ENCODE peak calls at places on chromosomes 16 and 17, in four cellular contexts. Y, X, K and Q are unnamed samples.

GRCh38 chr17:12900474-12900873 is 111.2 kb downstream of the ARHGAP44 start:
- DNase-seq in X (no peak), Y (no peak), K (no peak), Q (no peak)

GRCh38 chr16:81241706-81242105 is 3.2 kb downstream of the BCO1 start:
- DNase-seq in Y (no peak), X (no peak), K (no peak), Q (no peak)

GRCh38 chr17:66468241-66469087 is 166.1 kb downstream of the PRKCA start:
- DNase-seq in K (peak; percentile 26), X (no peak), Y (no peak), Q (no peak)

GRCh38 chr16:84827131-84827574 is 7.4 kb downstream of the CRISPLD2 start:
- DNase-seq in Y (no peak), K (peak; percentile 52), X (no peak), Q (no peak)

GRCh38 chr16:71885261-71885650 is 1.3 kb upstream of the ZNF821 start:
- DNase-seq in Y (no peak), K (no peak), X (no peak), Q (no peak)

GRCh38 chr17:57911021-57911420 is 44.2 kb downstream of the CUEDC1 start:
- DNase-seq in Y (no peak), K (no peak), X (no peak), Q (no peak)

GRCh38 chr17:7011415-7011814 is 1.0 kb upstream of the RNASEK start:
- DNase-seq in K (no peak), Y (no peak), X (no peak), Q (no peak)

GRCh38 chr16:88759245-88759975 is 25.6 kb downstream of the PIEZO1 start:
- DNase-seq in K (peak; percentile 49), X (no peak), Y (no peak), Q (no peak)

GRCh38 chr17:28597606-28598383 is 1.0 kb downstream of the SPAG5 start:
- DNase-seq in K (no peak), Y (no peak), X (no peak), Q (no peak)

DNA sequence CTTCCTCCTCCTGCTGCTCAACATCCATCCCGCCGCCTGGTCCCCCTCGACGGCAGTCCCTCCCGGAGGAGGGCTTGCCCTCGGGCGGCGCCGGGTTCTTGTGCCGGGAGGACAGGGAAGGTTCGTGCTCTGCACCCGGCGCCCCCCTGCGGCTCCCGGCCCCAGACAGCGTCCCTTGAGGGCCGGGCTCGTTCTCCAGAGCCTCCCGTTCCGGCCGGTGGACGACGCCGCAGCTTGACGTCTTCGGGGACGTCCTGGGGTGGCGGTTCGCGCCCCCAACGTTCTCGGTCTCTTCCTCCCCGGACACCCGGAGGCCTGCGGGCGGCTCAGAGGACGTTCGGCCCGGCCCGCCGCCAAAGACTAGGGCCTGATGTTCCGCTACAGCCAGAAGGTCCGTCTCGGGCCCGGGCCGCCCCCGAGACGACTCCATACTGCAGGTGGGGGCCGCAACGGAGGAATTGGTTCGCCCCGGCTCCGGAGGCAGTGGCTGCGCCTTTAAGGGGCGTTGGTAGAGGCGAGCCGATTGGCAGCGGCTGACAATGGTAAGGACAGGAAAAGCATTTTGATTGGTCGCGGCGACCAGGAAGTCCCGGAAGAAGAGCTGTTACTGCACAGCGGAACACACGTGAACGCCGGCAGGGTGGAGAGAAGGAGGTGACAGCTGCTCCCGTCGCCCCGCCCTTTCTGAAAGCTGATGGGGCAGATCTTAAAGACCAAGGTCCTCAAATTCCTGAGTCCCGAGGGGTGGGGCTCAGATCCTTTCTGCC is at the start of gene BORCS6:
- DNase-seq in Y (peak; percentile 96), X (peak; percentile 84), K (peak; percentile 98), Q (peak; percentile 98)
- TF ChIP-seq CTCF in Y (no peak), X (no peak), K (no peak), Q (no peak)

DNA sequence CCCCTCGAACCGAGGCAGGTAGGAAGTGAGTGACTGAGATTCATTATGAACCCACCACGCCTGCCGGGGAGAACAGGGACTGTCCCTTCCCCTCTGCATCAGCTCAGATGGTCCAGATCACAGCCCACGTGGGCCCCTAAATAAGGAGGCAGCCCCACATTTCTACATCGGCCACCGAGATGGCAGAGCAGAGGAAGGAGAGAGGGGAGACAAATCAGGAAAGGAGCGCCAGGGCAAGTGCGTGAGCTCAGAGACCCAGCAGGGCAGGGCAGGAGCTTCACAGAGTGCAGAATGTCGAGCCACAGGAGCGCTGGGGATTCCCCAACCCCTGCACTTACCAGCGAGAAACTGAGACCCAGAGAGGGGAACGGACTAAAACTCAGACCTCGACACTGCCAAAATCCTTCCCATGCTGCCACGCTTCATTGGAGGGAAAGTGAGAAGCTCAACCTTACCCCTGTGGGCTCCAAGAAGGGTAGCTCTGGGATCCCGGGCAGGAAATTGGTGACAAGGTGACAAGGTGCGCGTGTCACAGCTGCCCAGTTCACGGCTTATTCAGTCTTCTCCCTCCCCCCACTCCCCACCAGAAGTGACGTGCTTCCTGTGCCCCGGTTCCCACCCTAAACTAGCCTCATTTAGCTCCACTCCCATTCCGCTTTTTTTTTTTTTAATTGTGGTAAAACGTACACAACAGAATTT is at the start of gene ICAM2:
- DNase-seq in Y (peak; percentile 63), K (no peak), X (no peak), Q (no peak)
- TF ChIP-seq CTCF in Y (no peak), K (no peak), X (no peak), Q (no peak)

GRCh38 chr17:80424878-80425765 is 10.2 kb downstream of the ENDOV start:
- DNase-seq in X (no peak), Y (no peak), K (no peak), Q (no peak)
- TF ChIP-seq CTCF in X (no peak), Y (no peak), K (no peak), Q (peak; percentile 5)

GRCh38 chr16:87580855-87581261 is 21.4 kb upstream of the JPH3 start:
- DNase-seq in Y (no peak), X (no peak), K (peak; percentile 46), Q (no peak)

GRCh38 chr16:87582221-87582965 is 19.9 kb upstream of the JPH3 start:
- DNase-seq in Y (peak; percentile 73), X (no peak), K (peak; percentile 75), Q (no peak)

GRCh38 chr16:87582966-87583325 is 19.4 kb upstream of the JPH3 start:
- DNase-seq in X (no peak), K (no peak), Y (no peak), Q (no peak)

GRCh38 chr16:87583453-87584131 is 18.7 kb upstream of the JPH3 start:
- DNase-seq in X (no peak), Y (no peak), K (peak; percentile 65), Q (no peak)

GRCh38 chr16:87581867-87582220 is 20.5 kb upstream of the JPH3 start:
- DNase-seq in Y (peak; percentile 64), X (no peak), K (peak; percentile 98), Q (peak; percentile 93)
- TF ChIP-seq CTCF in Y (no peak), X (no peak), K (no peak), Q (no peak)

DNA sequence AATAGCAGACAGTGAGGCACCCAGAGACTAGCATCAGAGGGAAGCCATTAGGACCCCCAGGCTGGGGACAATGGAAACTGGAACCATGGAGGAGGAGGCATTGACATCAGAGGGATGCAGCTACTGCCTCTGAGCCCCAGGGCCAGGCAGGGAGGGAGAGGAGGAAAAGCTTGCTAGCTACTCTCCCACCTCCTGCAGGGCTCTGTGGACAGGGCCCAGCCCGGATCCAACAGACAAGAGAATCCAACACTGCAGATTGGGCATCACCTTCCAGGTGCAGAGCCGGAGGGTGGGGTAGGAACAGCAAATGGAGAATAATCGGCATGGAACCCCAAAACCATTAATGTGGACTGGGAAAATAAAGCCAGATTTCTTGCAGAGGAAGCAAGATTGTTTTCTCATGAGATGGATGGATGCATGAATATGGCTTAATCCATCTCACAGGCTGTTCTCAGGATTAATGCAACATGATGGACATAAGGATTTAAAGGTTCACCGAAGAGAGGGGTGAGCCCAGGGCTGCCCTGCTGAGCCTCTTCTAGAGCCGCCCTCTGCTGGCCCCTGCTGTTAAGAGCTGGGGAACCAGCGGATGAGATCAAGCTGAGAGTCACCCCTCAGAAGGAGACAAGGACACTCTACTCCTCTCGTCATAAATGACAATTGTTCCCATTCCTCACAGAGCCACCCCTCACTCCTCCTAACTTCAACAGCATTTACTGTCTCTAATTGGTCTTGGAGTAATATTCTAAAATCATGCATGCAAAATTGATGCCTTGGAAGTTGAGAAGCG is 48.8 kb downstream of the DNAH3 start:
- DNase-seq in Y (peak; percentile 36), K (peak; percentile 20), X (no peak), Q (no peak)
- TF ChIP-seq CTCF in Y (peak; percentile 37), K (peak; percentile 45), X (peak; percentile 46), Q (no peak)

GRCh38 chr17:64145460-64145750 is 15.5 kb upstream of the ERN1 start:
- DNase-seq in Y (no peak), X (no peak), K (no peak), Q (no peak)
- TF ChIP-seq CTCF in Y (no peak), X (peak; percentile 22), K (no peak), Q (peak; percentile 15)

DNA sequence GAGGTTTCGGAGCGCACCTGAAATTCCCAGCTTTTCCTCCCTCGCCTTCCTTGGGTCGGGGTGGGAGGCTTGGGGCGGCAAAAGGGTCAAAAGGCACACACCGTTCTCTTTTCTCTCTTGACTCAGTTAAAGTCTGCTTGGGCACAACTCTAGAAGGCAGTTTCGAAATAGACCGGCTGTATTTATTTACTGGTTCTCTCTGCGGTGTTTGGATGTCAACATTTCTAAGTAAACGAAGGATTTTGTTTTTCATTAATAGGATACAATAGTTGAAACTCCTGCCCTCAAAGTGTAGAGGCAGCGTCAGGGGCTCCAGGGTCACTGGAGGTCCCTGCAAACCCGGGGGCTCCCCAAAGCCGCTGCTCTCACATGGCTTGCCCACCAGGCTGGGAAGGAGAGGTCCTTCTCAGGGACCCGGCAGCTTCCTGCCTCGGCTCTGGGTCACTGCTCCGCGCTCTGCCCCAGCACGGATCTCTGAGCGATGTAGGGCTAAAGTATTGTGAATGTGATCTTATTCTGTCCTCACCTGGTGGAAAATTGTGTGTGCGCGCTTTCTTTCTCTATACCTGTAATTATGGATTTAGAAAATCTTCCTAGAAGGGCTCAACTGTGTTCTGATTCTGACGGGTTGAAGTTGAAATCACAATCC is 952 bp downstream of the BMERB1 start:
- DNase-seq in X (peak; percentile 2), Y (no peak), K (no peak), Q (no peak)
- TF ChIP-seq CTCF in X (no peak), Y (no peak), K (no peak), Q (no peak)

DNA sequence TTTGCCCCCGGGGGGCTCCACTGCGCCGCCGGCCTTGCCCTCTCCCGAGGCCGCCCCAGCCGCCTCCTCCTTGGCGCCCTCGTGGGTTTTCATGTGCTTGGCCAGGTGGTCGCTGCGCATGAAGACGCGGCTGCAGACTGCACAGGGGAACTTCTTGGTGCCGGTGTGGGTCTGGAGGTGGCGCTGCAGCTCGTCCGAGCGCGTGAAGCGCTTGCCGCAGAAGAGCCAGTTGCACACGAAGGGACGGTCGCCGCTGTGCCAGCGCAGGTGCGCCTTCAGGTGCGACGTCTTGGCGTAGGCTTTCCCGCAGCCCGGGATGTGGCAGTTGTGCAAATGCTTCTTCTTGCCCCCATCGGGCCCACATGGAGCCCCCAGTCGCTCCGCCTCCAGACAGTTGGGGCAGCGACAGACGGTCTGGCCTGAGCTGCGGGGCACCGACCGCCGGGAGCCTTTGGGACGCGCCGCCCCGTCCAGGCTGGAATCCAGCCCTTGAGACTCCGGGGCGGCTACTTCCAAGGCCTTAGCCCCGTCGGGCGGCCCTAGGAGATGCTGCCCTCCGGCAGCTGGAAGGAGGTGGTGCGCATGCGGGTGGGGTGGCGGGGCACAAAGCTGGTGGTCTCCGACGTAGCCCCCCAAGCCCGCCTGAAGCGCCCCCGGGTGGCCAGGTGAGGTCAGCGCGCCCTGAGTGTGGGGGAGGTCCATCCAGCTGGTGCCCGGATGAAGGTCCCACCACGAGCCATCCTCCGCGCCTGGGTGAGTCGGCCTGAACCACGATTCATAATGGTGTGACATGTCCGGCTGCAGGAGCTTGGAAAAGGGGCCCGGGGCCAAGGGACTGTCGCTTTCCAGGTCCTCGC is 3.4 kb downstream of the SP6 start:
- DNase-seq in Y (no peak), K (no peak), X (no peak), Q (no peak)
- TF ChIP-seq CTCF in Y (peak; percentile 28), K (peak; percentile 38), X (peak; percentile 39), Q (peak; percentile 35)